ENCODE peak calls at places on chromosome 1, in seven cellular contexts. X is endothelial cell, B is ovary, O is glutamatergic neuron, L is MCF 10A, I is lower leg skin, D is adrenal gland. N is an unnamed sample.

GRCh38 chr1:110948038-110948810 is 15.5 kb downstream of the LRIF1 start:
- DNase-seq in B (no peak), D (no peak), I (no peak), O (no peak), L (no peak), X (no peak), N (no peak)

GRCh38 chr1:26792924-26793323 is 5.2 kb downstream of the PIGV start:
- DNase-seq in I (no peak), D (no peak), O (no peak), L (no peak), X (no peak), B (no peak), N (no peak)

GRCh38 chr1:20885121-20885520 is 98.0 kb upstream of the HP1BP3 start:
- DNase-seq in D (no peak), B (no peak), L (peak), O (no peak), X (no peak), I (no peak), N (no peak)

GRCh38 chr1:118143828-118144227 is 41.2 kb downstream of the SPAG17 start:
- DNase-seq in B (no peak), O (no peak), X (no peak), I (no peak), D (no peak), L (no peak), N (no peak)

GRCh38 chr1:32754282-32755097 is 51.9 kb upstream of the SYNC start:
- DNase-seq in O (peak), B (peak), X (no peak), L (no peak), D (peak), I (peak), N (peak)

GRCh38 chr1:109290998-109291397 is 8.1 kb upstream of the PSRC1 start:
- DNase-seq in I (no peak), D (peak), L (no peak), O (no peak), B (no peak), X (no peak), N (no peak)

GRCh38 chr1:230827081-230827681 is 41.1 kb downstream of the C1orf198 start:
- DNase-seq in D (peak), O (no peak), L (no peak), B (peak), I (no peak), X (no peak), N (no peak)

GRCh38 chr1:27152004-27152828 is 2.7 kb downstream of the SLC9A1 start:
- DNase-seq in L (no peak), X (no peak), O (no peak), B (no peak), D (peak), I (no peak), N (no peak)

GRCh38 chr1:223733898-223734852 is 21.8 kb downstream of the CAPN2 start:
- DNase-seq in B (no peak), I (no peak), D (peak), X (no peak), L (no peak), O (no peak), N (no peak)

GRCh38 chr1:206702803-206703202 is 18.1 kb downstream of the MAPKAPK2 start:
- DNase-seq in D (no peak), B (no peak), O (no peak), L (no peak), I (no peak), X (no peak), N (no peak)

GRCh38 chr1:222240536-222241181 is 307.2 kb downstream of the HHIPL2 start:
- DNase-seq in L (peak), D (no peak), O (no peak), X (no peak), B (no peak), I (no peak), N (peak)

GRCh38 chr1:47449702-47450552 is 12.1 kb downstream of the FOXD2 start:
- DNase-seq in I (peak), D (peak), X (peak), O (peak), L (peak), B (no peak), N (no peak)

GRCh38 chr1:222815367-222815765 is 527 bp downstream of the DISP1 start:
- DNase-seq in L (peak), X (no peak), O (peak), D (peak), B (no peak), I (no peak), N (no peak)

GRCh38 chr1:23718482-23718881 is 24.8 kb upstream of the ELOA start:
- DNase-seq in L (peak), D (no peak), I (no peak), X (peak), O (peak), B (no peak), N (peak)

GRCh38 chr1:208036177-208036808 is 125.4 kb upstream of the CD34 start:
- DNase-seq in X (no peak), I (no peak), B (no peak), O (no peak), D (no peak), L (peak), N (peak)

GRCh38 chr1:101064697-101065096 is 39.1 kb upstream of the DPH5 start:
- DNase-seq in X (no peak), D (no peak), B (no peak), I (no peak), O (no peak), L (no peak), N (no peak)

GRCh38 chr1:79472067-79472656 is 465.6 kb upstream of the ADGRL4 start:
- DNase-seq in O (no peak), L (no peak), B (no peak), D (no peak), X (no peak), I (no peak), N (no peak)

GRCh38 chr1:212286437-212287131 is 1.4 kb downstream of the PPP2R5A start:
- DNase-seq in D (no peak), B (no peak), X (no peak), I (no peak), O (no peak), L (peak), N (no peak)

GRCh38 chr1:110581637-110582036 is 24.5 kb downstream of the KCNA2 start:
- DNase-seq in B (no peak), I (peak), L (peak), X (no peak), D (no peak), O (no peak), N (no peak)

GRCh38 chr1:109392788-109393580 is 4.7 kb downstream of the SORT1 start:
- DNase-seq in I (no peak), O (no peak), B (no peak), L (peak), D (peak), X (no peak), N (no peak)

GRCh38 chr1:201714542-201715276 is 114.2 kb upstream of the IPO9 start:
- DNase-seq in O (no peak), L (peak), B (peak), X (no peak), I (peak), D (peak), N (peak)

GRCh38 chr1:14238472-14239059 is 359.9 kb upstream of the KAZN start:
- DNase-seq in X (no peak), B (no peak), I (peak), D (peak), O (no peak), L (no peak), N (no peak)

GRCh38 chr1:32063261-32063681 is 9.5 kb upstream of the TMEM39B start:
- DNase-seq in O (no peak), I (peak), B (no peak), L (peak), X (no peak), D (no peak), N (peak)

GRCh38 chr1:116769561-116769977 is 15.3 kb downstream of the CD2 start:
- DNase-seq in I (no peak), D (no peak), B (no peak), X (no peak), O (no peak), L (no peak), N (peak)

GRCh38 chr1:51690285-51690961 is 73.5 kb downstream of the OSBPL9 start:
- DNase-seq in I (no peak), L (peak), B (no peak), X (no peak), D (no peak), O (no peak), N (peak)

GRCh38 chr1:117671781-117672501 is 66.1 kb downstream of the TENT5C start:
- DNase-seq in B (no peak), O (peak), I (peak), D (peak), L (peak), X (peak), N (no peak)

GRCh38 chr1:24890861-24891260 is 39.2 kb downstream of the RUNX3 start:
- DNase-seq in D (no peak), O (no peak), L (no peak), B (no peak), I (no peak), X (no peak), N (no peak)

GRCh38 chr1:75539230-75540116 is 71.4 kb downstream of the SLC44A5 start:
- DNase-seq in O (no peak), L (peak), X (no peak), B (no peak), D (no peak), I (no peak), N (no peak)

DNA sequence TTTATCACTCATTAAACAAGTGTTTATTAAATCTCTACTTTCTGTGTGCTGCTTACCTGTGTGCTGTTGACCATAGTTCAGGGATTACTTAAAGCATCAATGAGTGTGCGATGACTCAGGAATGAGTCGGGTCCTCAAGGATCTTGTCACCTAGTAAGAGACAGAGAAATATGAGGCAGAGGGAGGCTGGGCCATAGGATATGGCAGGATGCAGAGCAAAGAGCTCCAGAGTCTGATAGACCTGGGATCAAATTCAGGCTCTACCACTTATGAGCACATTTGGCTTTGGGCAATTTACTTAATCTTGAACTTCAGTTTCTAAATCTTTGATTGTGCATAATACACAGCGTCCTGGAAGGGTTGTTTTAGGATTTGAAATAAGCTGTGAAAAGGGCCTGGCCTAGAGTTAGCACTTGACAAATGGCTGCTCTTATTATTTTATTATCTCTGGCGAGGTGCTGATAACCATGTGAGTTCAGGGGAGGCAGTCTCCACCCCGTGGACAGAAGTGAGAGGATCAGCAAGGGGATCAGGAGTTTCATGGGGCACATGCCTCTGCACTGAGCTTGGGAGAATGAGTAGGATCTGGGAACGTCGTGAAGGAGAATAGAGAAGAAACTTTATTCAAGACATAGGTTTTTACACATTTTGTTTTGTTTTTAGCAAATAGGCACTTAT is 94.5 kb downstream of the ROR1 start:
- DNase-seq in I (no peak), L (peak), O (no peak), X (no peak), D (no peak), B (no peak), N (peak)
- TF ChIP-seq CTCF in I (no peak), L (no peak), O (no peak), X (no peak), D (no peak), B (no peak), N (peak)

GRCh38 chr1:180623579-180624347 is 8.1 kb upstream of the XPR1 start:
- DNase-seq in X (peak), B (no peak), L (peak), I (no peak), D (peak), O (no peak), N (no peak)
- TF ChIP-seq CTCF in X (no peak), B (no peak), L (no peak), I (no peak), D (peak), O (no peak), N (peak)

DNA sequence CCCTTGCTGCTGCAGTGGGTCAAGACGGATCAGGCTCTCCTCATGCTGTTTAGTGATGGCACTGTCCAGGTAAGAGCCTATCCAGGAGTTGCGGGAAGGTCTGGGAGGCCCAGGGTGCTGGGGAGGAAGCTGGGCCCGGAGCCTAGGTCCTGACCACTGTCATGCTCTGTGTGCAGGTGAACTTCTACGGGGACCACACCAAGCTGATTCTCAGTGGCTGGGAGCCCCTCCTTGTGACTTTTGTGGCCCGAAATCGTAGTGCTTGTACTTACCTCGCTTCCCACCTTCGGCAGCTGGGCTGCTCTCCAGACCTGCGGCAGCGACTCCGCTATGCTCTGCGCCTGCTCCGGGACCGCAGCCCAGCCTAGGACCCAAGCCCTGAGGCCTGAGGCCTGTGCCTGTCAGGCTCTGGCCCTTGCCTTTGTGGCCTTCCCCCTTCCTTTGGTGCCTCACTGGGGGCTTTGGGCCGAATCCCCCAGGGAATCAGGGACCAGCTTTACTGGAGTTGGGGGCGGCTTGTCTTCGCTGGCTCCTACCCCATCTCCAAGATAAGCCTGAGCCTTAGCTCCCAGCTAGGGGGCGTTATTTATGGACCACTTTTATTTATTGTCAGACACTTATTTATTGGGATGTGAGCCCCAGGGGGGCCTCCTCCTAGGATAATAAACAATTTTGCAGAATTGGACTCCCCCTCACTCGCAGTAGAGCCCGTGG is 1.7 kb downstream of the DYNLT4 start:
- DNase-seq in X (no peak), B (peak), D (peak), O (no peak), L (no peak), I (peak), N (no peak)
- TF ChIP-seq CTCF in X (no peak), B (no peak), D (no peak), O (no peak), L (no peak), I (no peak), N (peak)

DNA sequence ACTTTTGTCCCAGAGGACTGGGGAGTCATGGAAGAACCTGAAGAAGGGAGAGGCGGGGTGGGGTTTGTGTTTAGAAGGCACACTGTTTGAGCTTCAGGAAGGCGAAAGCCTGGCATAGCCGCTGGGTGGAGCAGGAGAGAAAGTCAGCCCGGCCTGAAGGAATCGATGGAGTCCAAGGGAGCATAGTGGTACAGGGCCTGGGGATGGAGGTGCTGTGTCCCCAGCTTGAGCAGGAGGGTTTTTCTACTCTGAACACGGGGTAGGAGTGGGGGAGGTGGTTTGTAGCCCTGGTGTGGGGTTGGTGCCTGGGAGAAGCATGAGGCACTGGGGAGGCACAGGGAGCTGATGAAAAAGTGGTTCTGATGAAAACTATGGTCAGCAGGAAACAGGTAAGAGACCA is 4.7 kb upstream of the CCDC24 start:
- DNase-seq in X (no peak), D (no peak), O (no peak), B (no peak), I (no peak), L (no peak), N (no peak)
- TF ChIP-seq CTCF in X (no peak), D (no peak), O (no peak), B (no peak), I (no peak), L (no peak), N (peak)

GRCh38 chr1:36350659-36351171 is 27.3 kb upstream of the EVA1B start:
- DNase-seq in B (no peak), L (peak), O (no peak), X (no peak), I (no peak), D (no peak), N (peak)

GRCh38 chr1:36352910-36353878 is 29.7 kb upstream of the EVA1B start:
- DNase-seq in D (no peak), X (no peak), L (peak), O (no peak), B (no peak), I (no peak), N (no peak)

GRCh38 chr1:36351222-36351977 is 28.0 kb upstream of the EVA1B start:
- DNase-seq in D (no peak), B (no peak), X (no peak), O (peak), I (no peak), L (peak), N (peak)

GRCh38 chr1:36354486-36354885 is 31.0 kb upstream of the EVA1B start:
- DNase-seq in D (no peak), X (no peak), O (no peak), L (no peak), B (no peak), I (no peak), N (no peak)

DNA sequence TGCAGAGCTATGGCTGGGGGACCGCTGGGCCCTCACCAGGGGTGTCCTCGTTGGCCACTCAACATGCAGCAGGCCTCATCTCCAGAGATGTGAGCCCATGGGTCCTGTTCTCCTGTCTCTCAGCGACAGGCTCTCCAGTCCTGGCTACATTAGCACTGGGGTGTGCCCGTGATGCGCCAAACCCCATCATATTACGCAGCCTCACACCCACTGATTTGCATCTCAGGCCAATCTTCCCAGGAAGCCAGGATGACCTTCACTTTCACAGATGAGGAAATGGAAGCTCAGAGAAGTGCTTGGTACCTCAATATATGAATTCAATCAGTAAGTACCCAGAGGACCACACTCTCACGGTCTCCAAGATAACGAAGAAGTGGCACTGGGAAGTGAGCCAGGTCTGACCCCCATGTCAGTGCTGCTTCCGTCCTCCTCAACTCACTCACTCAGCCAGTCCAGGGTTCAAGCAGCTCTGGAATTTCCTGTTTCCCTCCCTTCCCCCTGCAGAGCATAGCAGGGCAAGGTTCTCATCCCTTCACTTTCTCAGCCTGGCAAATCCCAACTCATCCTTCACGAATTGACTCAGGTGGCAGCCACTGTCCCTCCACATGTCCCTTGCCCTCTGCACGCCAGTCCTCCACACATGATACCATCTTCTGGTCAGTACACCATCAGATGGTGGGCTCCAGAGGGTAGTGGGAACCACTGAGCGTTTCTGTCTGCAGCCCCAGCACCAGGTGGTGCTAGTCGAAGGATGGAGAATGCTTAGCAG is 28.9 kb upstream of the EVA1B start:
- DNase-seq in B (no peak), O (no peak), X (no peak), D (no peak), I (no peak), L (no peak), N (peak)
- TF ChIP-seq CTCF in B (no peak), O (no peak), X (no peak), D (no peak), I (no peak), L (no peak), N (peak)

DNA sequence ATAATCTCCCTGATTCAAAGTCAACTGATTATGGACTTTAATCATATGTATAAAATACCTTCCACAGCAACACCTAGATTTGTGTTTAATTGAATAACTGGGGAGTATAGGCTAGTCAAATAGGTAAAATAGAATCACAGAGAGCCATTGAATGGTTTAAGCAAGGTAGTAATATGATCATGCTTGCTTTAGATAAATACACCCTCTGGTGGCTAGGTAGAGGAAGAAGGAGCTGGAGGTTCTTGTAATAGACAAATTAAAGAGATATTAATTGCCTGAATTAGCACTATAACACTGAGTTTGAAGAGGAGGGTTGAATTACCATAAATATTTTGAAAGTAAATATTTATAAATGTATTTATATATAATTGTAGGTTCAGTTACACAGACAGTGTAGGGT is 40.3 kb downstream of the DIRAS3 start:
- DNase-seq in O (no peak), X (no peak), B (no peak), L (peak), D (no peak), I (no peak), N (no peak)
- TF ChIP-seq CTCF in O (no peak), X (no peak), B (peak), L (peak), D (peak), I (no peak), N (peak)

N was measured in foreskin keratinocyte.